ENCODE peak calls at places on chromosomes 13 and 19, in seven cellular contexts. X is heart right ventricle; Y is lung; K is AG09309; D is fibroblast of pulmonary artery; Q is CD4-positive, alpha-beta T cell; W is fibroblast of lung. M is an unnamed sample.

GRCh38 chr13:42720116-42720857 is 61.1 kb upstream of the FAM216B start:
- DNase-seq in X (no peak), Y (no peak), K (peak; percentile 95), D (peak; percentile 100), Q (no peak), W (peak; percentile 100), M (no peak)

GRCh38 chr19:51552996-51553725 is 17.9 kb upstream of the ZNF175 start:
- DNase-seq in X (peak; percentile 79), Y (no peak), K (no peak), D (peak; percentile 78), Q (peak; percentile 18), W (peak; percentile 33), M (peak; percentile 37)

GRCh38 chr13:36582977-36583376 is 90.8 kb upstream of the SERTM1 start:
- DNase-seq in X (no peak), Y (no peak), K (no peak), D (no peak), Q (no peak), W (no peak), M (no peak)

GRCh38 chr19:10713317-10713716 is 4.6 kb upstream of the DNM2 start:
- DNase-seq in X (no peak), Y (no peak), K (no peak), D (no peak), Q (no peak), W (no peak), M (no peak)

GRCh38 chr19:43532962-43533545 is at the start of gene ZNF575:
- DNase-seq in X (peak; percentile 89), Y (peak; percentile 90), K (peak; percentile 82), D (peak; percentile 96), Q (peak; percentile 76), W (peak; percentile 97), M (peak; percentile 95)

GRCh38 chr13:30700364-30700763 is 35.0 kb upstream of the ALOX5AP start:
- DNase-seq in X (no peak), Y (no peak), K (no peak), D (no peak), Q (no peak), W (no peak), M (no peak)

GRCh38 chr19:17156296-17156946 is 58.7 kb upstream of the USE1 start:
- DNase-seq in X (no peak), Y (no peak), K (no peak), D (no peak), Q (no peak), W (no peak), M (no peak)

GRCh38 chr19:49892716-49893115 is 4.0 kb downstream of the IL4I1 start:
- DNase-seq in X (no peak), Y (no peak), K (no peak), D (no peak), Q (no peak), W (no peak), M (no peak)

GRCh38 chr19:55115446-55116065 is 1.9 kb downstream of the PPP1R12C start:
- DNase-seq in X (no peak), Y (no peak), K (no peak), D (peak; percentile 62), Q (no peak), W (no peak), M (no peak)

GRCh38 chr19:7366701-7367420 is 18.1 kb downstream of the ARHGEF18 start:
- DNase-seq in X (no peak), Y (no peak), K (no peak), D (peak; percentile 58), Q (no peak), W (peak; percentile 49), M (no peak)

GRCh38 chr13:113065406-113066141 is 40.0 kb upstream of the F7 start:
- DNase-seq in X (peak; percentile 11), Y (no peak), K (no peak), D (no peak), Q (no peak), W (no peak), M (no peak)

GRCh38 chr19:2544576-2545415 is 68.9 kb downstream of the GADD45B start:
- DNase-seq in X (no peak), Y (no peak), K (no peak), D (no peak), Q (no peak), W (no peak), M (no peak)

DNA sequence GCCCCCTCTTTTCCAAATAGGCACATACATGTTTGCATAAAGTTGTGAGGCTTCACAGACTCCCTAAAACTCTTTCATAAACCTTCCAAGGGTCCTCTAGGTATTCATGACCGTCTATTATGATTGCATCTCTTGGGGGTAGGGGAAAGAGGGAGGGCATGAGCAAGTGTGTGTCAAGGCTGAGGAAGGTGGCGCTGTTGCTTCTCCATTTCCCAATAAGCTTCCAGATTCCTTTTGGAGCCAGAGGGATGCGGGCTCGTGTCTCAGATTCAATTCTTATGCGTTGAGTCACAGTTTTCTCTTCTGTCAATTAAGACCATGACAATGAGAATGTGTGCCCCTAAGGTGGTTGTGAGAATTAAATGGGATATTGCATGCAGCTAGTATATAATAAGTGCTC is 51.0 kb upstream of the CYP2A7 start:
- DNase-seq in X (no peak), Y (no peak), K (no peak), D (peak; percentile 20), Q (no peak), W (no peak), M (no peak)
- TF ChIP-seq CTCF in X (no peak), Y (no peak), K (no peak), D (no peak), Q (no peak), W (no peak), M (no peak)

GRCh38 chr13:39419068-39419467 is 183.9 kb downstream of the LHFPL6 start:
- DNase-seq in X (no peak), Y (no peak), K (no peak), D (no peak), Q (no peak), W (no peak), M (no peak)

GRCh38 chr13:39415403-39415802 is 187.6 kb downstream of the LHFPL6 start:
- DNase-seq in X (peak; percentile 60), Y (peak; percentile 34), K (no peak), D (peak; percentile 72), Q (no peak), W (peak; percentile 62), M (peak; percentile 34)

GRCh38 chr13:39417643-39418042 is 185.3 kb downstream of the LHFPL6 start:
- DNase-seq in X (no peak), Y (no peak), K (no peak), D (peak; percentile 72), Q (no peak), W (peak; percentile 66), M (no peak)

GRCh38 chr13:39418424-39418823 is 184.6 kb downstream of the LHFPL6 start:
- DNase-seq in X (no peak), Y (no peak), K (no peak), D (no peak), Q (no peak), W (no peak), M (no peak)

DNA sequence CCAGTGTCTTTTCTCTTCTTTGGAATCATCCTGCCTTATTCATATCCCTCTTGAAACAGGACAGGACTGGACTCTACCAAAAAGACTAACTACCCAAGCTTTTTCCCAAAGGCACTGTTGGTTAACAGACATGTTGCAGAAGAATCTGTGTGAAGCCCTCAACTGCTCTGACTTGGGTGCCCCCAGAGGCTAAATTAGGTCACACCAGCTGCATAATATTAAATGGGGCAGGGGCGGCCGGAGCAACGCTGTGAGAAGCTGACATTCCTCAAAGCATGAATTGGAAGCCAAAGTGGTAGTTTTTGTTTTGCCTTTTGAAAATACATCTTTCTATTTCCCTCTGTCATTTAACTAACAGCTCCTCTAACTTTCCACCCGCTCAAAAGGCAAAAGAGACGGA is 185.9 kb downstream of the LHFPL6 start:
- DNase-seq in X (no peak), Y (no peak), K (no peak), D (peak; percentile 34), Q (no peak), W (no peak), M (peak; percentile 26)
- TF ChIP-seq CTCF in X (no peak), Y (no peak), K (peak; percentile 7), D (peak; percentile 37), Q (no peak), W (peak; percentile 11), M (peak; percentile 51)

DNA sequence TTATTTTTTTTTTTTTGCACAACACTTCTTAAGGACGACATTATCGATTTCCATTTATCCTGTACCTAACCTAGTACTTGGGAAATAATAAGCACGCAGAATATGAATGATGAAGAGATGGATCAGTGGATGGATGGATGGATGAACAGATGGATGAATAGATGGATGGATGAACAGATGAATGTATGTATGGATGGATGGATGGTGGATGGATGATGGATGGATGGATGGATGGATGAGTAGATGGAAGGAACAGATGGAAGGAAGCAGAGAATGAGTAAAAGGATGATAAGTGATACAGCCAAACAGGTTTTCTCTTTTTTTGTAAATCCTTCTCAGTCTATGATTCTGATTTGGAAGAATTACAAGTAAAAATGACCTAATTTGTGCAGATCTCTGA is 166.9 kb downstream of the COL4A1 start:
- DNase-seq in X (no peak), Y (no peak), K (no peak), D (no peak), Q (no peak), W (no peak), M (no peak)
- TF ChIP-seq CTCF in X (no peak), Y (no peak), K (no peak), D (no peak), Q (no peak), W (no peak), M (no peak)

GRCh38 chr13:27427663-27428062 is 3.2 kb downstream of the GTF3A start:
- DNase-seq in X (no peak), Y (no peak), K (no peak), D (no peak), Q (no peak), W (no peak), M (no peak)

GRCh38 chr13:27428160-27428559 is 3.7 kb downstream of the GTF3A start:
- DNase-seq in X (no peak), Y (no peak), K (no peak), D (no peak), Q (no peak), W (no peak), M (no peak)

GRCh38 chr13:27425151-27425917 is 915 bp downstream of the GTF3A start:
- DNase-seq in X (no peak), Y (no peak), K (no peak), D (no peak), Q (no peak), W (no peak), M (no peak)

GRCh38 chr13:27424246-27425150 is at the start of gene GTF3A:
- DNase-seq in X (peak; percentile 88), Y (peak; percentile 79), K (peak; percentile 49), D (peak; percentile 88), Q (peak; percentile 82), W (peak; percentile 84), M (peak; percentile 86)

GRCh38 chr13:27425918-27426630 is 1.7 kb downstream of the GTF3A start:
- DNase-seq in X (peak; percentile 64), Y (peak; percentile 82), K (peak; percentile 34), D (peak; percentile 77), Q (peak; percentile 68), W (peak; percentile 75), M (peak; percentile 41)
- TF ChIP-seq CTCF in X (peak; percentile 25), Y (no peak), K (peak; percentile 64), D (peak; percentile 58), Q (peak; percentile 43), W (peak; percentile 41), M (peak; percentile 11)

GRCh38 chr19:670609-671075 is 5.5 kb upstream of the FSTL3 start:
- DNase-seq in X (no peak), Y (no peak), K (no peak), D (no peak), Q (no peak), W (no peak), M (no peak)
- TF ChIP-seq CTCF in X (no peak), Y (no peak), K (no peak), D (peak; percentile 3), Q (no peak), W (no peak), M (peak; percentile 21)

M was measured in glutamatergic neuron.